ENCODE peak calls at places on chromosomes 3 and 15, in five cellular contexts. X is A673, B is stomach, T is transverse colon, P is heart right ventricle. O is an unnamed sample. For H3K27me3, the result is how much of the 10 kb centered on the place peaks cover.

GRCh38 chr3:170651260-170651845 is 65.5 kb upstream of the SLC7A14 start:
- DNase-seq in P (no peak), X (no peak), B (no peak), T (no peak), O (no peak)

GRCh38 chr3:174957581-174958001 is 98.5 kb downstream of the NAALADL2 start:
- DNase-seq in P (no peak), B (no peak), X (no peak), T (no peak), O (no peak)

GRCh38 chr3:114706591-114707224 is 412.9 kb downstream of the TIGIT start:
- DNase-seq in P (no peak), B (no peak), T (no peak), X (no peak), O (peak)

GRCh38 chr3:112811917-112812660 is 34.6 kb downstream of the CD200R1L start:
- DNase-seq in T (no peak), X (no peak), B (no peak), P (peak), O (no peak)

GRCh38 chr3:159234306-159234705 is 432.5 kb downstream of the MFSD1 start:
- DNase-seq in B (no peak), T (no peak), P (no peak), X (no peak), O (no peak)

GRCh38 chr3:82875401-82875800 is 1114.0 kb upstream of the GBE1 start:
- DNase-seq in T (no peak), P (no peak), X (no peak), B (no peak), O (no peak)

GRCh38 chr3:183829466-183829865 is 4.1 kb upstream of the MAP6D1 start:
- DNase-seq in T (no peak), X (no peak), B (no peak), P (no peak), O (no peak)

GRCh38 chr15:34620814-34621213 is 37.4 kb upstream of the GOLGA8B start:
- DNase-seq in B (no peak), X (peak), P (no peak), T (no peak), O (no peak)

GRCh38 chr3:16907245-16907644 is 22.5 kb downstream of the PLCL2 start:
- DNase-seq in X (no peak), B (no peak), T (no peak), P (no peak), O (no peak)

GRCh38 chr15:55827204-55827603 is 84.3 kb upstream of the PRTG start:
- DNase-seq in T (no peak), P (no peak), B (no peak), X (peak), O (no peak)

GRCh38 chr3:53626876-53627275 is 132.5 kb downstream of the CACNA1D start:
- DNase-seq in P (no peak), T (no peak), X (no peak), B (peak), O (no peak)

GRCh38 chr3:151434151-151434890 is 26.5 kb downstream of the IGSF10 start:
- DNase-seq in P (no peak), X (peak), B (no peak), T (no peak), O (no peak)

GRCh38 chr3:64316971-64317370 is 91.7 kb upstream of the PRICKLE2 start:
- DNase-seq in X (no peak), T (no peak), B (no peak), P (no peak), O (no peak)

GRCh38 chr15:95894407-95894956 is 436.0 kb upstream of the NR2F2 start:
- DNase-seq in X (peak), P (no peak), B (no peak), T (no peak), O (no peak)

GRCh38 chr15:36782681-36783080 is 203.3 kb downstream of the CDIN1 start:
- DNase-seq in P (no peak), B (no peak), T (no peak), X (no peak), O (no peak)

GRCh38 chr3:108181172-108181571 is 41.1 kb downstream of the IFT57 start:
- DNase-seq in P (no peak), B (no peak), X (no peak), T (no peak), O (no peak)

GRCh38 chr3:185712337-185712736 is 112.5 kb downstream of the IGF2BP2 start:
- DNase-seq in X (no peak), P (no peak), B (no peak), T (no peak), O (no peak)

GRCh38 chr3:189632238-189632637 is 1.0 kb downstream of the TP63 start:
- DNase-seq in P (no peak), B (no peak), X (no peak), T (no peak), O (no peak)

GRCh38 chr3:50983887-50984286 is 309.2 kb downstream of the DOCK3 start:
- DNase-seq in B (no peak), T (no peak), X (no peak), P (no peak), O (no peak)

GRCh38 chr3:156547637-156548036 is 7.3 kb downstream of the SSR3 start:
- DNase-seq in B (no peak), P (no peak), T (no peak), X (no peak), O (no peak)

GRCh38 chr15:93300796-93301195 is 211.8 kb upstream of the RGMA start:
- DNase-seq in X (peak), P (no peak), B (peak), T (no peak), O (peak)

GRCh38 chr3:165206454-165207266 is 10.5 kb upstream of the SLITRK3 start:
- DNase-seq in P (peak), B (peak), T (peak), X (peak), O (peak)
- TF ChIP-seq CTCF in P (peak), B (peak), T (peak), X (peak), O (peak)

GRCh38 chr15:90681480-90681879 is 35.7 kb upstream of the BLM start:
- DNase-seq in P (no peak), X (no peak), T (no peak), B (no peak), O (no peak)

GRCh38 chr15:90680371-90680935 is 36.7 kb upstream of the BLM start:
- DNase-seq in B (no peak), X (no peak), P (no peak), T (no peak), O (no peak)

GRCh38 chr15:90681056-90681455 is 36.1 kb upstream of the BLM start:
- DNase-seq in X (no peak), T (no peak), P (no peak), B (no peak), O (no peak)

GRCh38 chr15:90677807-90678790 is 39.0 kb upstream of the BLM start:
- DNase-seq in X (no peak), P (no peak), T (peak), B (no peak), O (no peak)

DNA sequence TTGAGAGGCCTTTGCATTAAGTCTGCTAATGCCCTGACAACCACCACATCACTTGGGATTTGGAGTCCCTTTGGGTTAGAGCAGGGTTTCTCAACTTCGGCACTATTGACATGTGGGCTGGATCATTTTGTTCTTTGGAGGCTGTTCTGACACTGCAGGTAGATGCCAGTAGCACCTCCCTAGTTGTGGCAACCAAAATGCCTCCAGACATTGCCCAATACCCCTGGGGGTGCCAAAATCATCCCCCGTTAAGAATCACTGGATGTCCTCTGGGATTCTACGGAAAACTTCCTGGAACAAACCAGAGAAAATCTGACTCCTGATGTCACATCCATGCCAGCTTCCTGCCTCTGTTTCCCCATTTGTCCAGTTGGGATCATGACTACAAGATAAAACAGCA is 37.2 kb upstream of the BLM start:
- DNase-seq in T (no peak), X (no peak), P (no peak), B (no peak), O (no peak)
- H3K27me3 ChIP-seq in T (under half), X (under half), P (under half), B (under half), O (under half)

GRCh38 chr3:123188058-123188457 is 13.7 kb upstream of the SEC22A start:
- DNase-seq in X (no peak), B (no peak), T (no peak), P (no peak), O (no peak)

GRCh38 chr3:123180791-123181190 is 21.0 kb upstream of the SEC22A start:
- DNase-seq in P (no peak), X (no peak), B (no peak), T (no peak), O (no peak)

GRCh38 chr3:123186695-123187094 is 15.0 kb upstream of the SEC22A start:
- DNase-seq in T (no peak), P (no peak), B (no peak), X (no peak), O (no peak)
- TF ChIP-seq CTCF in T (no peak), P (no peak), B (no peak), X (no peak), O (no peak)

DNA sequence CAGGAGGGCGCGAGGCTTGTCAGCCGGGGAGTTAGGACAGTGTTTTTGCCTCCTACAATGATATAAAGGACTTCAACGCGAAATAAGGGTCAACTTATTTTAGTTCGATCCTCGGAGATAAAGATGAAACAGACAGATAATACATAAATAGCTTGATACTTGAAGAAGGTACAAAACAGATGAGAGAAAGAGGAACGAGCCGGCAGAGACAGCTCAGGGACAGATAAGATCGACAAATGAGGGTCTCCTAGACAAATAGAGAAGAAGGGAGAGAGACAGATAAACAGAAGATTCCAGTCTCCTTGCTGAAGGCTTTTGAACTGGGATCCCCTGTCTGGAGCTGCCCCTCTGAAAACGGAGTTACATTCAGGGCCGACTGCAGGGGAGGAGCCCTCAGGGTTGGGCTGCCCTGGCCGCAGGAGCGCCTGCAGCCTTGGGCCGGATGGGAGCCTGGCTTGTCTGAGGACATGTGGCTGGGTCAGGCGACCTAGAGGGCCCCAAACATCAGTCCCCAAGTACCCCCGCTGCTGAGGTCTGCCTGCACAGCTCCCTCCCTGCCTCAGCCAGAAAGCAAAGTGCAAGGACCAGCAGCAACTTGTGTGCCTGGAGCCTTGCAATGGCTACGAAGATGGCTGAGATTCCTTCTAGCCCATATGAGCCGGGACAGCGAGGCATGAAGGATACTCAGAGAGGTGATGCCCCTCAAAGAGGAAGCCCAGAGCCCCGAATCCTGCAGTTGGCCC is 981 bp upstream of the SKOR1 start:
- DNase-seq in B (no peak), T (no peak), X (no peak), P (no peak), O (no peak)
- H3K27me3 ChIP-seq in B (half or more), T (half or more), X (half or more), P (half or more), O (under half)

GRCh38 chr15:90233701-90234518 is at the start of the genes CIB1 and GDPGP1:
- DNase-seq in P (peak), X (peak), T (peak), B (peak), O (peak)

GRCh38 chr15:90234519-90234988 is 545 bp downstream of the GDPGP1 start:
- DNase-seq in T (no peak), P (no peak), B (no peak), X (peak), O (no peak)

GRCh38 chr15:90231028-90232017 is 2.4 kb downstream of the CIB1 start:
- DNase-seq in T (peak), X (no peak), B (peak), P (no peak), O (peak)

GRCh38 chr15:90232196-90232595 is 1.5 kb downstream of the CIB1 start:
- DNase-seq in X (no peak), P (no peak), T (no peak), B (no peak), O (peak)

GRCh38 chr15:90232941-90233700 is 620 bp downstream of the CIB1 start:
- DNase-seq in B (peak), X (no peak), P (peak), T (peak), O (peak)
- TF ChIP-seq CTCF in B (peak), X (peak), P (peak), T (peak), O (peak)

GRCh38 chr3:62368705-62369475 is 4.5 kb downstream of the FEZF2 start:
- DNase-seq in B (no peak), P (no peak), X (peak), T (no peak), O (no peak)
- H3K27me3 ChIP-seq in B (under half), P (half or more), X (half or more), T (half or more), O (half or more)

DNA sequence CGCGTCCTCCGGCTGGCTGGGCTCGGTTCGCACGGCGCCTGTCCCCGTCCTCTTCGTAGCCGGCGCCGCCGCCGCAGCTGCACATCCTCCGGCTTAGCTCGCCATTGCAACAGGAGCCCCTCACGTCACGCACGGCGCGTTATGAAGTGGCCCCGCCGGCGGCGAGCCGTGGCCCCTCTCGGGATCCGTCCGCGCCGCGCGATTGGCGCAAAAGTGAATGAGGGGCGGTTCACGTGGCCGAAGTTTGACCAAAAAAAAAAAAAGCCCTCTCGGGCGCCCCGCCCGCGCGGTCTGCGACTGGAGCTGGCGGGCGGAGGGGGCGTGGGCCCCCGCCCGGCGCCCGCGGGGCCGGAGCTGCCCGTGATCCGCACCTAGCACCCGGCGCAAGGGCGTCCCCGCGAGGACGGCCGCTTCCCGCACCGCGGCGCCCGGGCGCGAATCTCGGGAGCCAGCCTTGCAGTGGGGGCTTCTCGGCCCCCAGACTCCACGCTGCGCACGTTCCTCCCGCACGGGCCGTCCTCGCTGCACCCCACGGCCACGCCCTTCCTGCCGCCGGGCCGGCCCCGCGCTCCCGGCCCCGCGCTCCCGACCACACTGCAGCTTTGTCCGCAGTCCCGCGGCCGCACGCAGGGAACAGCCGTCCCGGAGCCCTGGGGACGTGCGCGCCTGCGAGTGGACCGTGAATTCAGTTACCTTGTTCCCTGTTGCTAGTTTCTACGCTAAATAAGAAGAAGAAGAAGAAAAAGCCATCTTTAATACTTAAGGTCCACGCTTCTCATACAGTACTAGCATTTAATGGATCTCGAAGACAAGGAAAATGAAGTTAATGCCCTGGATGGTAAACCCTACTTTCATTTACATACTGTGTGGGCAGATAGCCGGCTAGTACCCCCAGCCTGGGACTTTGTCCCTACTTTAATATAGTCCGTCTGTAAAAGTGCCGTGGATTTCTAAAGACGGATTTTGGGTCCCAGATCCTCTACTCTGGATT is at the start of gene CHSY1:
- DNase-seq in X (peak), T (peak), P (peak), B (peak), O (peak)
- TF ChIP-seq CTCF in X (no peak), T (no peak), P (no peak), B (peak), O (no peak)

GRCh38 chr15:65994832-65995231 is 125.5 kb downstream of the RAB11A start:
- DNase-seq in T (no peak), X (no peak), B (no peak), P (no peak), O (no peak)

GRCh38 chr15:65996901-65997300 is 127.6 kb downstream of the RAB11A start:
- DNase-seq in B (no peak), T (no peak), P (no peak), X (no peak), O (no peak)

GRCh38 chr15:65991721-65992472 is 122.6 kb downstream of the RAB11A start:
- DNase-seq in T (no peak), B (no peak), P (no peak), X (no peak), O (no peak)

GRCh38 chr15:65993226-65993625 is 123.9 kb downstream of the RAB11A start:
- DNase-seq in T (no peak), X (no peak), P (no peak), B (no peak), O (no peak)

DNA sequence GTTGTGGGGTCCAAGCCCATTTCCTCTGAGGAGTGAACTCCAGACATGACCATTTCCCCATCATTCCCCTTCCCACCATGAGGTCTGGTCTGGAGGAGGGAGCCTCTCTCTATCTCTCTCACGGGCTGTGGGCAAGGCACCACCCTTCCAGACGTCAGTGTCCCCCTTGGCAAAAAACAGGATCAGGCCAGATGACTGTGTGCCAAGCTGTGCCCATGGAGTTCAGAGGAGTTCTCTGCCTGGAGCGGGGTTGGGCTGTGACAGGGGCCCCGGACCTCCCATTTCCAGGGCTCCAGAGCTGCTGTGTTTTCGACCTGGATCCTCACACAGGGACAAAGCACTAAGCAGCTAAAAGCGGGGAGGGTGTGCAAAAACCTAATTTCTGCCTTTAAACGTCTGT is 124.5 kb downstream of the RAB11A start:
- DNase-seq in B (no peak), T (no peak), P (no peak), X (no peak), O (no peak)
- H3K27me3 ChIP-seq in B (under half), T (under half), P (under half), X (half or more), O (under half)

O was measured in body of pancreas.